ENCODE peak calls at places on chromosomes 11 and 22, in seven cellular contexts. G is A549, C is HepG2, W is IMR-90, O is H1, I is HCT116, F is GM12878. T is an unnamed sample.

GRCh38 chr11:77065878-77066228 is 918 bp upstream of the CAPN5 start:
- DNase-seq in G (no peak), C (no peak), W (peak; percentile 59), O (no peak), I (no peak), F (no peak), T (no peak)

GRCh38 chr11:10476342-10476741 is 21.3 kb downstream of the AMPD3 start:
- DNase-seq in G (no peak), C (no peak), W (no peak), O (no peak), I (no peak), F (no peak), T (no peak)

GRCh38 chr11:117445097-117445658 is 117.5 kb downstream of the CEP164 start:
- DNase-seq in G (no peak), C (no peak), W (no peak), O (no peak), I (no peak), F (no peak), T (no peak)

GRCh38 chr11:108766596-108767173 is 101.8 kb downstream of the DDX10 start:
- DNase-seq in G (no peak), C (no peak), W (no peak), O (no peak), I (no peak), F (no peak), T (no peak)

GRCh38 chr11:119964136-119965025 is 173.5 kb downstream of the TRIM29 start:
- DNase-seq in G (no peak), C (no peak), W (no peak), O (peak; percentile 50), I (no peak), F (no peak), T (no peak)

GRCh38 chr11:35549787-35550186 is 24.4 kb upstream of the PAMR1 start:
- DNase-seq in G (peak; percentile 16), C (no peak), W (peak; percentile 99), O (no peak), I (no peak), F (no peak), T (no peak)

GRCh38 chr11:85682330-85683305 is 3.4 kb downstream of the CCDC89 start:
- DNase-seq in G (peak; percentile 27), C (no peak), W (peak; percentile 47), O (no peak), I (no peak), F (no peak), T (peak; percentile 27)

GRCh38 chr11:35163707-35164496 is 24.9 kb downstream of the CD44 start:
- DNase-seq in G (no peak), C (no peak), W (peak; percentile 31), O (no peak), I (no peak), F (no peak), T (peak; percentile 16)

GRCh38 chr11:114260483-114260882 is 35.7 kb upstream of the NNMT start:
- DNase-seq in G (no peak), C (no peak), W (no peak), O (no peak), I (no peak), F (no peak), T (no peak)

GRCh38 chr22:23759566-23759965 is 3.2 kb upstream of the C22orf15 start:
- DNase-seq in G (no peak), C (no peak), W (no peak), O (no peak), I (no peak), F (no peak), T (no peak)

GRCh38 chr11:69630009-69630870 is 10.7 kb upstream of the CCND1 start:
- DNase-seq in G (peak; percentile 47), C (no peak), W (no peak), O (no peak), I (no peak), F (no peak), T (peak; percentile 57)

GRCh38 chr11:112128483-112129121 is 35.3 kb downstream of the IL18 start:
- DNase-seq in G (peak; percentile 76), C (no peak), W (peak; percentile 85), O (no peak), I (peak; percentile 87), F (no peak), T (no peak)

GRCh38 chr11:746289-747175 is 732 bp upstream of the TALDO1 start:
- DNase-seq in G (peak; percentile 45), C (no peak), W (peak; percentile 24), O (no peak), I (no peak), F (no peak), T (no peak)

DNA sequence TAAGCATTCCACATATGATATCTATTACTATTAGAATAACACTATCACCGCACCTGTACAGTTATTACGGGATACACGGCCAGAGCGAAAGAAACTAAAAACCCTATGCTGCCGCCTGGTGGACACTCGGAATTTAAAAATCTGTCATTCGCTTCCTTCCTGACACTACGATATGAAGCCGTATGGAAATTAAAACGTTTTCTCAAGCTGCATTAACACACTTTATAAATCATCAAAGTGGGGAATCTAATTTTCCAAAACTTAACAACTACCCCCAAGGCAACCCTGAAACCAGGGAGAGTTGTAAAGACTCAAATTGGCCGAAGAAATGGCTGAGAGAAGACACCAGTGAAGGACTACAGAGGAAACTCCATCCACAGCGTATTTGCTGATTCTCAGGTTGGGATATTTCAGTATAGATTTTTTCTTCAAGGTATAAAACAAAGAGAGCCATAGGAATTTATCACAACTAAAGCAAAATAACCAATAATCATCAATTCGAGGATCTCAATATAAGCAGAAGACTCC is 1.4 kb downstream of the CCDC73 start:
- DNase-seq in G (peak; percentile 31), C (peak; percentile 21), W (peak; percentile 27), O (peak; percentile 9), I (peak; percentile 35), F (peak; percentile 26), T (peak; percentile 69)
- TF ChIP-seq CEBPB in G (no peak), C (no peak), W (no peak), O (no peak), I (no peak), F (no peak), T (no peak)

DNA sequence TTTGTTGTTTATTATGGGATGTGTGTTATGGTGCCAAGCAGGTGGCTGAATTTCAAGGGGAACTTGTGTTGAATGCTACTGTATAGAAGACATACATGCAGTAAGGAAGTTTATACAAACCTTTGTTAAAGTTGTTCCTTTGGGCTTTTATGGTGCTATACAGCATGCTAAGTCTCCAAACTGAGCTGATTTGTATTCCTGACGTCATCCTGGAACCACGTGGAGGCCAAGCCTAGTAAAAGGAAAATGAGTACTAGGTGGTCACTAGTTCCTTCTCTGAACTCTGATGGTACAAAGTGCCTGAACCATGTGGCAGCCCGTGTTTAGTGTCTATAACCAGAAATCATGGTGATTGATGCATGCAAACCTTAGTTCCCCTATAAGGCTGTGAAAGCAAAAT is 8.0 kb upstream of the VSTM5 start:
- DNase-seq in G (no peak), C (no peak), W (no peak), O (no peak), I (no peak), F (no peak), T (no peak)
- TF ChIP-seq CEBPB in G (no peak), C (no peak), W (no peak), O (no peak), I (no peak), F (no peak), T (no peak)

DNA sequence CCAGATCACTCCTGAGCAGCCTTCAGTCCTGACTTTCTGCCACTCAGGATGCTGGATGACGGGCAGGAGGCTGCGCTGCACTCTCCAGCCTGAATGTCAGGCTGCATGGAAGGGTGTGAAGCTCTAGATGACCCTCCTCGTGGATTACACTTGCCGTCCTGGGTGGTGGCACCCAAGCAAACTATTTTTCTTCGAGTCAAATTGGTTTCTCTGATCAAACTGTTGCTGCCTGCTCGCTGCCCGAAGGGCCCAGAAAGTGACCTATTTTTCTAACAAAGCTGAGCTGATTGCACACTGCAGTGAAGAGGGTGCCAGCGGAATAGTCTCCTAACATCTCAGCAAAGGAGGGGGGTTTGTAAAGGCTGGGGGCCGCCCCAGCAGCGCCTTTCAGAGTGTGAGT is 537.9 kb downstream of the BRD1 start:
- DNase-seq in G (no peak), C (no peak), W (no peak), O (no peak), I (no peak), F (no peak), T (no peak)
- TF ChIP-seq CEBPB in G (no peak), C (no peak), W (no peak), O (no peak), I (no peak), F (no peak), T (no peak)

GRCh38 chr22:45268167-45268957 is 16.4 kb upstream of the UPK3A start:
- DNase-seq in G (no peak), C (no peak), W (no peak), O (peak; percentile 91), I (no peak), F (no peak), T (no peak)
- TF ChIP-seq CEBPB in G (no peak), C (no peak), W (no peak), O (no peak), I (no peak), F (no peak), T (no peak)

GRCh38 chr22:29149841-29150555 is 55.7 kb upstream of the EMID1 start:
- DNase-seq in G (no peak), C (peak; percentile 50), W (no peak), O (no peak), I (no peak), F (no peak), T (no peak)
- TF ChIP-seq CEBPB in G (no peak), C (peak; percentile 79), W (no peak), O (no peak), I (no peak), F (no peak), T (no peak)

GRCh38 chr11:79244175-79244804 is 196.5 kb downstream of the TENM4 start:
- DNase-seq in G (peak; percentile 71), C (no peak), W (peak; percentile 97), O (no peak), I (no peak), F (no peak), T (no peak)
- TF ChIP-seq CEBPB in G (peak; percentile 69), C (no peak), W (peak; percentile 72), O (no peak), I (no peak), F (no peak), T (no peak)

T was measured in K562.